ENCODE peak calls at places on chromosomes 2 and 18, in seven cellular contexts. Y, B, E, A, C, Z and J are unnamed samples.

GRCh38 chr18:8904316-8904715 is 198.2 kb upstream of the NDUFV2 start:
- DNase-seq in Y (no peak), A (no peak), B (no peak), E (no peak), C (no peak), Z (no peak), J (no peak)

GRCh38 chr2:71327916-71328315 is 3.7 kb upstream of the ZNF638 start:
- DNase-seq in Y (no peak), E (no peak), B (no peak), C (no peak), A (no peak), Z (no peak), J (no peak)

GRCh38 chr2:168348076-168348475 is 100.7 kb upstream of the STK39 start:
- DNase-seq in Y (no peak), B (peak), C (peak), Z (peak), E (no peak), A (peak), J (peak)

GRCh38 chr2:20988906-20989305 is 55.0 kb downstream of the APOB start:
- DNase-seq in Z (no peak), E (no peak), A (no peak), B (no peak), C (no peak), Y (no peak), J (no peak)

GRCh38 chr2:221272729-221273128 is 299.4 kb downstream of the EPHA4 start:
- DNase-seq in B (no peak), C (no peak), E (no peak), Y (no peak), A (no peak), Z (no peak), J (no peak)

GRCh38 chr2:81767173-81767720 is 1462.7 kb upstream of the LRRTM1 start:
- DNase-seq in A (peak), Y (no peak), Z (no peak), E (no peak), C (no peak), B (no peak), J (no peak)

GRCh38 chr2:68284896-68285295 is 32.6 kb upstream of the PPP3R1 start:
- DNase-seq in E (peak), Z (no peak), C (no peak), Y (no peak), A (peak), B (no peak), J (no peak)

GRCh38 chr2:61357681-61358080 is 113.2 kb downstream of the USP34 start:
- DNase-seq in B (peak), C (no peak), E (no peak), Z (no peak), Y (no peak), A (no peak), J (no peak)

GRCh38 chr2:140502951-140503630 is 1627.7 kb downstream of the LRP1B start:
- DNase-seq in Y (no peak), B (no peak), A (peak), C (no peak), Z (no peak), E (no peak), J (no peak)

GRCh38 chr2:59232394-59233165 is 991.5 kb upstream of the FANCL start:
- DNase-seq in E (no peak), Z (no peak), A (no peak), C (no peak), B (no peak), Y (no peak), J (no peak)

GRCh38 chr2:101969723-101970122 is 22.0 kb upstream of the IL1R2 start:
- DNase-seq in B (no peak), E (no peak), C (no peak), A (no peak), Y (no peak), Z (no peak), J (no peak)

GRCh38 chr2:136114392-136114791 is 3.6 kb downstream of the CXCR4 start:
- DNase-seq in Z (no peak), E (no peak), A (no peak), Y (no peak), C (no peak), B (no peak), J (no peak)

GRCh38 chr2:112031473-112031872 is 23.6 kb upstream of the TMEM87B start:
- DNase-seq in B (no peak), C (no peak), A (no peak), Y (no peak), Z (no peak), E (peak), J (no peak)

GRCh38 chr2:196515041-196515440 is 124.5 kb upstream of the CCDC150 start:
- DNase-seq in C (no peak), B (no peak), A (no peak), E (no peak), Z (no peak), Y (no peak), J (no peak)

GRCh38 chr18:66749030-66749429 is 145.1 kb upstream of the CDH19 start:
- DNase-seq in A (no peak), Z (no peak), E (no peak), Y (no peak), C (no peak), B (peak), J (no peak)

GRCh38 chr2:86633094-86633740 is 9.6 kb upstream of the RNF103 start:
- DNase-seq in C (no peak), A (no peak), B (no peak), E (no peak), Y (no peak), Z (peak), J (no peak)
- H3K27ac ChIP-seq in C (no peak), A (no peak), B (peak), E (no peak), Y (no peak), Z (peak), J (no peak)

GRCh38 chr2:1233280-1233679 is 180.0 kb upstream of the TPO start:
- DNase-seq in E (no peak), Y (no peak), A (no peak), C (no peak), B (no peak), Z (no peak), J (no peak)
- TF ChIP-seq POLR2A in E (no peak), Y (no peak), A (no peak), C (no peak), B (no peak), Z (no peak), J (no peak)

GRCh38 chr2:37653093-37653492 is 18.3 kb downstream of the CDC42EP3 start:
- DNase-seq in E (no peak), B (no peak), A (no peak), C (no peak), Y (no peak), Z (no peak), J (no peak)

GRCh38 chr2:37654419-37654818 is 17.0 kb downstream of the CDC42EP3 start:
- DNase-seq in Y (no peak), E (no peak), C (no peak), B (no peak), Z (no peak), A (no peak), J (no peak)

GRCh38 chr2:37653805-37654378 is 17.6 kb downstream of the CDC42EP3 start:
- DNase-seq in E (no peak), Y (peak), A (no peak), B (no peak), C (no peak), Z (no peak), J (peak)

GRCh38 chr2:37650548-37651101 is 20.8 kb downstream of the CDC42EP3 start:
- DNase-seq in B (no peak), Z (no peak), C (no peak), E (no peak), Y (no peak), A (no peak), J (no peak)

DNA sequence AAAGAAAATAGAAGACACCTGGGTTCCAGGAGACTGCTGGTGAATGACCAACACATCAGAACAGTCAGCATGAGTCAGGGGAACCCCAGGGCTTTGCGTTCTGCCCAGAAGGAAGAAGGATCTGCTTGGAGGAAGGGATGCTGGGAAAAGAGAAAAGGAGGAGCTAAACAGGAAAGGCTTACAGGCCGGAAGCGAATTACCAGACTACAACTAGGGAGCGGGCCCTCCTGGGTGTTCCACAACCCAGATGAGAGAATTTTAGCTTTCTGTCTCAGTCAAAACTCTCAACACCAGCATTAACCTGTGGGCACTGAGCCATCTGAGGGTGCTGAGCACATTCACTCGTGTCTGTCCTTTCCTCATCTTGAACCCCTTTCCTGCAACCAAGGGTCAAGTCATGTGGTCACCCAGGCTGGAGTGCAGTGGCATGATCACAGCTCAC is 19.2 kb downstream of the CDC42EP3 start:
- DNase-seq in E (no peak), B (peak), Z (no peak), A (peak), C (peak), Y (no peak), J (no peak)
- H3K4me3 ChIP-seq in E (no peak), B (no peak), Z (no peak), A (no peak), C (peak), Y (peak), J (no peak)

GRCh38 chr2:47076126-47076506 is 79.0 kb downstream of the STPG4 start:
- DNase-seq in E (no peak), Y (no peak), B (no peak), C (no peak), A (no peak), Z (no peak), J (no peak)

GRCh38 chr2:47076586-47077441 is 78.3 kb downstream of the STPG4 start:
- DNase-seq in Y (no peak), E (peak), Z (no peak), A (peak), B (peak), C (peak), J (peak)

GRCh38 chr2:47078541-47079482 is 76.3 kb downstream of the STPG4 start:
- DNase-seq in C (no peak), B (peak), A (no peak), Z (no peak), Y (no peak), E (no peak), J (no peak)

GRCh38 chr2:47075361-47076125 is 79.6 kb downstream of the STPG4 start:
- DNase-seq in Z (no peak), Y (no peak), B (peak), C (no peak), E (no peak), A (peak), J (peak)

DNA sequence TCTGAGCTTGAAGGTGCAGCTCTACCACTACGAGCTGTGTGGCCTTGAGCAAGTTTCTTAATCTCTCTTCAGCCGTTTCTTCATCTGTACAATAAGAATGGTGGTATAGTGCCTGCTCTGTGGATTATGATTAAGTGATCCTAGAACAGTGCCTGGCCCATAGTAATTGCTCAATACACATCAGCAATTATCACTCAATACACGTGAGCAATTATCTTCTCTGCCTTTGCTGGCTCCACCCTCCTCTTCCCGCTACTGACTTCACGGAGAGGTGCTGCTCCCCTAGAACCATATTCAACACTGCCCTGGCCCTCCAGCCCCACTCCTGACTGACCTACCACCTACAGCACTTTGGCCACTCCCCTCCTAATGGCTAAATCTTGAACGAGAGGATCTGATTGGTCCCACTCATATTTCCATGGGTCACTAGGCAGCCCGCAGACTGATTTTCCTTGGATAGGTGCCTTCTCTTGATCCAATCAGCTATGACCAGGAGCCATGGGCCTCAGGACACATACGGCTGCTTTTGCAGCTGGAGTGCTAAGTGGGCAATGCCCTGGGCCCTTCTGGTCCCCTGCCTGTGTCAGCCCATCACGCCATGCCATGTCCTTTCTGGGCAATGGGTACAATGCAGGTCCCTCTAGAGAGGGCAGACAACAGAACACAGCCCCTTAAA is 77.5 kb downstream of the STPG4 start:
- DNase-seq in A (no peak), B (no peak), Y (no peak), C (peak), E (no peak), Z (no peak), J (no peak)
- H3K27ac ChIP-seq in A (peak), B (peak), Y (no peak), C (peak), E (peak), Z (peak), J (no peak)

GRCh38 chr2:231708050-231708772 is at the start of gene PTMA:
- DNase-seq in B (peak), E (peak), C (peak), Y (peak), A (peak), Z (peak), J (peak)
- TF ChIP-seq POLR2A in B (peak), E (peak), C (peak), Y (no peak), A (peak), Z (peak), J (peak)

GRCh38 chr2:98935111-98935770 is 784 bp downstream of the CRACDL start:
- DNase-seq in A (no peak), Y (no peak), Z (no peak), E (no peak), B (no peak), C (no peak), J (no peak)

GRCh38 chr2:98936917-98937351 is 909 bp upstream of the CRACDL start:
- DNase-seq in A (no peak), E (no peak), B (no peak), C (no peak), Y (no peak), Z (no peak), J (no peak)

GRCh38 chr2:98937906-98938305 is 1.9 kb upstream of the CRACDL start:
- DNase-seq in Y (no peak), A (no peak), E (no peak), Z (no peak), B (no peak), C (no peak), J (no peak)

GRCh38 chr2:98935777-98936132 is 270 bp downstream of the CRACDL start:
- DNase-seq in Z (no peak), Y (no peak), B (no peak), E (no peak), C (no peak), A (no peak), J (no peak)

GRCh38 chr2:98936133-98936916 is at the start of gene CRACDL:
- DNase-seq in E (no peak), Z (no peak), B (no peak), A (no peak), Y (no peak), C (no peak), J (no peak)
- H3K4me3 ChIP-seq in E (peak), Z (peak), B (peak), A (no peak), Y (no peak), C (peak), J (peak)